ENCODE peak calls at places on chromosome 14, in five cellular contexts. U is GM13977; H is esophagus squamous epithelium; P is CD4-positive, CD25-positive, alpha-beta regulatory T cell; E is adrenal gland. M is an unnamed sample.

GRCh38 chr14:99117671-99118045 is 154.3 kb downstream of the BCL11B start:
- DNase-seq in U (no peak), H (no peak), P (no peak), E (no peak), M (no peak)

GRCh38 chr14:66087231-66087630 is 398.9 kb upstream of the CCDC196 start:
- DNase-seq in U (no peak), H (no peak), P (no peak), E (no peak), M (no peak)

GRCh38 chr14:90109858-90110257 is 48.1 kb downstream of the KCNK13 start:
- DNase-seq in U (no peak), H (no peak), P (peak; percentile 7), E (no peak), M (peak; percentile 30)

GRCh38 chr14:73253721-73254120 is 16.4 kb downstream of the PAPLN start:
- DNase-seq in U (no peak), H (no peak), P (no peak), E (no peak), M (no peak)

GRCh38 chr14:92589213-92589852 is 75.8 kb downstream of the RIN3 start:
- DNase-seq in U (no peak), H (no peak), P (peak; percentile 52), E (no peak), M (peak; percentile 49)

GRCh38 chr14:70140614-70141013 is 48.1 kb downstream of the SLC8A3 start:
- DNase-seq in U (peak; percentile 8), H (no peak), P (no peak), E (no peak), M (no peak)

GRCh38 chr14:95226801-95227200 is 69.5 kb upstream of the DICER1 start:
- DNase-seq in U (no peak), H (no peak), P (no peak), E (no peak), M (no peak)

GRCh38 chr14:68355415-68355814 is 437.5 kb downstream of the ZFP36L1 start:
- DNase-seq in U (no peak), H (no peak), P (no peak), E (no peak), M (no peak)

GRCh38 chr14:35628989-35629388 is 95.0 kb downstream of the INSM2 start:
- DNase-seq in U (no peak), H (no peak), P (no peak), E (no peak), M (no peak)

GRCh38 chr14:105836730-105837129 is 310.3 kb downstream of the TMEM121 start:
- DNase-seq in U (no peak), H (no peak), P (no peak), E (no peak), M (no peak)

GRCh38 chr14:90781344-90781761 is 34.9 kb downstream of the TTC7B start:
- DNase-seq in U (no peak), H (no peak), P (no peak), E (no peak), M (no peak)

GRCh38 chr14:102913341-102914211 is 8.9 kb upstream of the AMN start:
- DNase-seq in U (no peak), H (no peak), P (no peak), E (no peak), M (no peak)

GRCh38 chr14:38098074-38098846 is 109.4 kb upstream of the SSTR1 start:
- DNase-seq in U (no peak), H (no peak), P (no peak), E (no peak), M (no peak)

GRCh38 chr14:54686219-54686870 is 119.4 kb downstream of the SAMD4A start:
- DNase-seq in U (no peak), H (no peak), P (no peak), E (peak; percentile 71), M (no peak)

GRCh38 chr14:90533591-90534021 is 136.8 kb downstream of the CALM1 start:
- DNase-seq in U (no peak), H (no peak), P (no peak), E (no peak), M (no peak)

GRCh38 chr14:91229743-91230200 is 14.7 kb downstream of the GPR68 start:
- DNase-seq in U (peak; percentile 83), H (no peak), P (peak; percentile 95), E (no peak), M (peak; percentile 49)